ENCODE peak calls at places on chromosomes 11 and 22, in eight cellular contexts. One of them, this sample, is unnamed.

GRCh38 chr22:32996702-32997101 is 61.5 kb downstream of the SYN3 start:
- DNase-seq in progenitor cell of endocrine pancreas: no peak
- DNase-seq in Peyer's patch: peak; percentile 59
- DNase-seq in AG10803: peak; percentile 63
- DNase-seq in mucosa of descending colon: peak; percentile 8
- DNase-seq in neural crest cell: no peak
- DNase-seq in Panc1: no peak
- DNase-seq in lower lobe of right lung: peak; percentile 85
- DNase-seq in this sample: no peak

GRCh38 chr11:7981758-7982157 is 5.4 kb upstream of the EIF3F start:
- DNase-seq in progenitor cell of endocrine pancreas: no peak
- DNase-seq in Peyer's patch: no peak
- DNase-seq in AG10803: no peak
- DNase-seq in mucosa of descending colon: no peak
- DNase-seq in neural crest cell: no peak
- DNase-seq in Panc1: no peak
- DNase-seq in lower lobe of right lung: no peak
- DNase-seq in this sample: no peak

GRCh38 chr11:102831128-102831708 is 12.2 kb downstream of the MMP3 start:
- DNase-seq in progenitor cell of endocrine pancreas: peak; percentile 21
- DNase-seq in Peyer's patch: peak; percentile 78
- DNase-seq in AG10803: peak; percentile 67
- DNase-seq in mucosa of descending colon: peak; percentile 63
- DNase-seq in neural crest cell: no peak
- DNase-seq in Panc1: no peak
- DNase-seq in lower lobe of right lung: peak; percentile 61
- DNase-seq in this sample: no peak

GRCh38 chr11:106152013-106152412 is 74.6 kb downstream of the AASDHPPT start:
- DNase-seq in progenitor cell of endocrine pancreas: no peak
- DNase-seq in Peyer's patch: no peak
- DNase-seq in AG10803: peak; percentile 37
- DNase-seq in mucosa of descending colon: no peak
- DNase-seq in neural crest cell: no peak
- DNase-seq in Panc1: no peak
- DNase-seq in lower lobe of right lung: no peak
- DNase-seq in this sample: no peak

GRCh38 chr11:14075118-14075601 is 112.6 kb downstream of the SPON1 start:
- DNase-seq in progenitor cell of endocrine pancreas: no peak
- DNase-seq in Peyer's patch: peak; percentile 57
- DNase-seq in AG10803: peak; percentile 54
- DNase-seq in mucosa of descending colon: no peak
- DNase-seq in neural crest cell: no peak
- DNase-seq in Panc1: no peak
- DNase-seq in lower lobe of right lung: no peak
- DNase-seq in this sample: no peak

GRCh38 chr11:2566223-2567025 is 121.6 kb downstream of the KCNQ1 start:
- DNase-seq in progenitor cell of endocrine pancreas: no peak
- DNase-seq in Peyer's patch: peak; percentile 84
- DNase-seq in AG10803: no peak
- DNase-seq in mucosa of descending colon: peak; percentile 81
- DNase-seq in neural crest cell: no peak
- DNase-seq in Panc1: no peak
- DNase-seq in lower lobe of right lung: peak; percentile 28
- DNase-seq in this sample: peak; percentile 91

GRCh38 chr22:35711336-35711735 is 6.3 kb upstream of the APOL5 start:
- DNase-seq in progenitor cell of endocrine pancreas: no peak
- DNase-seq in Peyer's patch: no peak
- DNase-seq in AG10803: no peak
- DNase-seq in mucosa of descending colon: no peak
- DNase-seq in neural crest cell: no peak
- DNase-seq in Panc1: no peak
- DNase-seq in lower lobe of right lung: no peak
- DNase-seq in this sample: no peak

GRCh38 chr11:111310088-111310487 is 11.7 kb downstream of the POU2AF3 start:
- DNase-seq in progenitor cell of endocrine pancreas: no peak
- DNase-seq in Peyer's patch: no peak
- DNase-seq in AG10803: no peak
- DNase-seq in mucosa of descending colon: peak; percentile 47
- DNase-seq in neural crest cell: no peak
- DNase-seq in Panc1: no peak
- DNase-seq in lower lobe of right lung: no peak
- DNase-seq in this sample: no peak

GRCh38 chr22:38758276-38758945 is 2.6 kb upstream of the SUN2 start:
- DNase-seq in progenitor cell of endocrine pancreas: no peak
- DNase-seq in Peyer's patch: no peak
- DNase-seq in AG10803: no peak
- DNase-seq in mucosa of descending colon: peak; percentile 32
- DNase-seq in neural crest cell: no peak
- DNase-seq in Panc1: no peak
- DNase-seq in lower lobe of right lung: no peak
- DNase-seq in this sample: no peak

GRCh38 chr11:43868852-43869567 is 11.6 kb upstream of the ALKBH3 start:
- DNase-seq in progenitor cell of endocrine pancreas: no peak
- DNase-seq in Peyer's patch: no peak
- DNase-seq in AG10803: peak; percentile 76
- DNase-seq in mucosa of descending colon: peak; percentile 5
- DNase-seq in neural crest cell: no peak
- DNase-seq in Panc1: no peak
- DNase-seq in lower lobe of right lung: no peak
- DNase-seq in this sample: no peak

GRCh38 chr11:809287-810039 is at the start of gene RPLP2:
- DNase-seq in progenitor cell of endocrine pancreas: peak; percentile 91
- DNase-seq in Peyer's patch: peak; percentile 99
- DNase-seq in AG10803: peak; percentile 97
- DNase-seq in mucosa of descending colon: peak; percentile 98
- DNase-seq in neural crest cell: peak; percentile 93
- DNase-seq in Panc1: peak; percentile 97
- DNase-seq in lower lobe of right lung: peak; percentile 99
- DNase-seq in this sample: no peak

GRCh38 chr22:26579331-26579886 is 10.5 kb downstream of the TPST2 start:
- DNase-seq in progenitor cell of endocrine pancreas: no peak
- DNase-seq in Peyer's patch: peak; percentile 80
- DNase-seq in AG10803: no peak
- DNase-seq in mucosa of descending colon: peak; percentile 38
- DNase-seq in neural crest cell: no peak
- DNase-seq in Panc1: no peak
- DNase-seq in lower lobe of right lung: peak; percentile 55
- DNase-seq in this sample: no peak

GRCh38 chr11:36240746-36241295 is 48.4 kb downstream of the COMMD9 start:
- DNase-seq in progenitor cell of endocrine pancreas: no peak
- DNase-seq in Peyer's patch: no peak
- DNase-seq in AG10803: no peak
- DNase-seq in mucosa of descending colon: no peak
- DNase-seq in neural crest cell: no peak
- DNase-seq in Panc1: no peak
- DNase-seq in lower lobe of right lung: no peak
- DNase-seq in this sample: no peak

GRCh38 chr11:83573097-83573496 is 286.9 kb upstream of the CCDC90B start:
- DNase-seq in progenitor cell of endocrine pancreas: no peak
- DNase-seq in Peyer's patch: no peak
- DNase-seq in AG10803: peak; percentile 71
- DNase-seq in mucosa of descending colon: no peak
- DNase-seq in neural crest cell: no peak
- DNase-seq in Panc1: no peak
- DNase-seq in lower lobe of right lung: no peak
- DNase-seq in this sample: no peak

DNA sequence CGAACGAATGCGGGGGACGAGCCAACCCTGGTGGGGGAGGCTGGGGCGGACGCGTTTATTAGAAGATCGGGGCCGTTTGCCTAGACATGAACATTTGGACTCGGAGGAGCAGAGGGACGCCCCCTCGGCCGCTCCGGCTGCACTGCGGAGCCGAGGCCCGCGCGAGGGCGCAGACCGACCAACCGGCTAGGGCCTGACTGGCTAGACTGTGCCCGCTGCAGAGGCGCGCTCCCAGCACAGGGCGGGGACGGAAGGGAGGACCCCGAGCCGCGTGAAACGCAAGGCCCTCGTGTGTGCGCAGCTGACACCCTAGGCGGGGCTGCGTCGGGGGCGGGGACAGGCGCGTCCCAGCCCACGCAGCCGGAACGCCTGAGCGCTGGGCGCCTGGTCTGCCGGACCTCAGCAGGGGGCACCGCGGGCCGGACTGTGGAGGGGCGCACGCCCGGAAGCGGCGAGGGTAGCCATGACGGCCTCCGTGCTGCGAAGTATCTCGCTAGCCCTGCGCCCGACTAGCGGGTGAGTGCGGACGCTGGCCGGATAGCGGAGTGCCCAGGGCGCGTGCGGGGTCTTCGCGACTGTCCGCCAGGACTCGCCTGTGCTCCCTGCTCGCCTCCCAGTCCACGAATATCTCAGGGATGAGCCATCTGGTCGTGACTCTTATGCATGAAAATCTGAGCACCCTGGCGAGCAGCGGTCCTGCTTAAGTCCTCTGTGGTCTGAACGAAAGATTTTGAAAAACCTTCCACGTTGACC is at the start of gene MRPL40:
- DNase-seq in progenitor cell of endocrine pancreas: peak; percentile 85
- DNase-seq in Peyer's patch: peak; percentile 96
- DNase-seq in AG10803: peak; percentile 93
- DNase-seq in mucosa of descending colon: peak; percentile 94
- DNase-seq in neural crest cell: peak; percentile 88
- DNase-seq in Panc1: peak; percentile 39
- DNase-seq in lower lobe of right lung: peak; percentile 98
- DNase-seq in this sample: peak; percentile 99
- TF ChIP-seq CTCF in progenitor cell of endocrine pancreas: no peak
- TF ChIP-seq CTCF in Peyer's patch: no peak
- TF ChIP-seq CTCF in AG10803: no peak
- TF ChIP-seq CTCF in mucosa of descending colon: no peak
- TF ChIP-seq CTCF in neural crest cell: peak; percentile 4
- TF ChIP-seq CTCF in Panc1: no peak
- TF ChIP-seq CTCF in lower lobe of right lung: no peak
- TF ChIP-seq CTCF in this sample: peak; percentile 4

GRCh38 chr11:64656797-64657196 is 65.8 kb downstream of the SLC22A12 start:
- DNase-seq in progenitor cell of endocrine pancreas: no peak
- DNase-seq in Peyer's patch: no peak
- DNase-seq in AG10803: no peak
- DNase-seq in mucosa of descending colon: no peak
- DNase-seq in neural crest cell: no peak
- DNase-seq in Panc1: no peak
- DNase-seq in lower lobe of right lung: no peak
- DNase-seq in this sample: no peak
- TF ChIP-seq CTCF in progenitor cell of endocrine pancreas: peak; percentile 55
- TF ChIP-seq CTCF in Peyer's patch: no peak
- TF ChIP-seq CTCF in AG10803: no peak
- TF ChIP-seq CTCF in mucosa of descending colon: no peak
- TF ChIP-seq CTCF in neural crest cell: peak; percentile 46
- TF ChIP-seq CTCF in Panc1: no peak
- TF ChIP-seq CTCF in lower lobe of right lung: no peak
- TF ChIP-seq CTCF in this sample: no peak

GRCh38 chr11:96015911-96016565 is 92.1 kb upstream of the MTMR2 start:
- DNase-seq in progenitor cell of endocrine pancreas: no peak
- DNase-seq in Peyer's patch: no peak
- DNase-seq in AG10803: no peak
- DNase-seq in mucosa of descending colon: no peak
- DNase-seq in neural crest cell: no peak
- DNase-seq in Panc1: no peak
- DNase-seq in lower lobe of right lung: no peak
- DNase-seq in this sample: no peak

GRCh38 chr11:96010683-96011082 is 86.8 kb upstream of the MTMR2 start:
- DNase-seq in progenitor cell of endocrine pancreas: no peak
- DNase-seq in Peyer's patch: no peak
- DNase-seq in AG10803: no peak
- DNase-seq in mucosa of descending colon: no peak
- DNase-seq in neural crest cell: no peak
- DNase-seq in Panc1: no peak
- DNase-seq in lower lobe of right lung: no peak
- DNase-seq in this sample: no peak

GRCh38 chr11:96013459-96014213 is 89.7 kb upstream of the MTMR2 start:
- DNase-seq in progenitor cell of endocrine pancreas: no peak
- DNase-seq in Peyer's patch: no peak
- DNase-seq in AG10803: no peak
- DNase-seq in mucosa of descending colon: no peak
- DNase-seq in neural crest cell: no peak
- DNase-seq in Panc1: no peak
- DNase-seq in lower lobe of right lung: no peak
- DNase-seq in this sample: no peak

GRCh38 chr11:96014234-96014633 is 90.3 kb upstream of the MTMR2 start:
- DNase-seq in progenitor cell of endocrine pancreas: no peak
- DNase-seq in Peyer's patch: no peak
- DNase-seq in AG10803: peak; percentile 60
- DNase-seq in mucosa of descending colon: no peak
- DNase-seq in neural crest cell: no peak
- DNase-seq in Panc1: no peak
- DNase-seq in lower lobe of right lung: no peak
- DNase-seq in this sample: no peak

DNA sequence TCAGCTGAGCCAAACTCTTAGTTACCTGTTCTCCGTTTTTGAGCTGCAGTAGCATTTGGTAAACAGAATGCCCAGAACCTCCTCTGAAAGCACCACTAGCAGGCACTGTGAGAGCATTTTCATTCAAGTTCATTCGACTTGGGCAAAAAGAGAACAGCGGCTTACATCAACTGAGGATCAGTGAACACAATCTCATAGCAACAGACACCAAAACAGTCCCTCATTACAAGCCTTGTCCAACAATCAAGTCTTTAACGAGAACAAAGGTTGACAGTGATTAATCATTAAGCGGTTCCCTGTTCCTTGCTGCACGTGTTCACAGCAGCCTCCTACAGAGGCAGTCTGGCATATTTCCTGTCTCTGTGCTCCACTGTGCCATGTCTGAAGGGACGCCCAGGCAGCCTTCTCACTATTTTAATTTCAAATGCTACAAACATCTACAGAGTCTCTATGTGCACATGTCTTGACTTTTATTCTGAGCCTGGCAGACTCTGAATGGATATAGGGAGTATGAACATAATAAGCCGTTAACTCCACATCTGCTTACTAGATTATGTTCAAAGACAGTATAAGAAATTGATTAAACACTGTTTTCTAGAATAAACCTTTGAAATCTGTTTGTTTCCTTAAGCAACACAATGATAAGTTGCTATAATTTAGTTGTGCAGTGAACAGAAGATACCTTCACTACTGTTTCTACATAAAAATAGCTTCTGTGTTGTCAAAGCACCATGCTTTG is 88.3 kb upstream of the MTMR2 start:
- DNase-seq in progenitor cell of endocrine pancreas: no peak
- DNase-seq in Peyer's patch: peak; percentile 79
- DNase-seq in AG10803: peak; percentile 82
- DNase-seq in mucosa of descending colon: peak; percentile 59
- DNase-seq in neural crest cell: peak; percentile 23
- DNase-seq in Panc1: peak; percentile 39
- DNase-seq in lower lobe of right lung: peak; percentile 49
- DNase-seq in this sample: no peak
- TF ChIP-seq CTCF in progenitor cell of endocrine pancreas: peak; percentile 54
- TF ChIP-seq CTCF in Peyer's patch: peak; percentile 10
- TF ChIP-seq CTCF in AG10803: peak; percentile 90
- TF ChIP-seq CTCF in mucosa of descending colon: peak; percentile 24
- TF ChIP-seq CTCF in neural crest cell: peak; percentile 67
- TF ChIP-seq CTCF in Panc1: peak; percentile 84
- TF ChIP-seq CTCF in lower lobe of right lung: peak; percentile 53
- TF ChIP-seq CTCF in this sample: peak; percentile 86

DNA sequence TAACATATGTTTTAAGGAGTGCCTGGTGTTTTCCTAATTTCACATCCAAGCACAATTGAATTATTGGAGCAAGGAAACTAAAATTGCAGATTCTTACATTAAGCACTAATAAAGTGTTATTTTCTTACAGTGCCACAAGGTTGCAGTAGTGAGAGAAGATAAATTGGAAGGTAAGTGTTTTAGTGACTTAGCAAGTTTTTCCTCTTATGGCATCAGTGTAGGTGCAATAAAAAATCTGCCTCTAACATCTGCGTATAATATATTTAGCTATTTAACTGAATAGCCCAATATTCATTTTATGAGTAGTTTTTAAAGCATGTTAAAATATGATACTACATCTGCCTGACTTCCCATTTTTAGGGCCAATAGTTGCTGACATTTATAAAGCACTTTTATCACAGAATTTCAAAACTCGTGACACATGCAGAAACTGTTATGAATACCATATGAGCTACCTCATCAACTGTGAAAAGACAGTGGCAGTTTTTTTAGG is 19.0 kb downstream of the POLD3 start:
- DNase-seq in progenitor cell of endocrine pancreas: no peak
- DNase-seq in Peyer's patch: no peak
- DNase-seq in AG10803: peak; percentile 95
- DNase-seq in mucosa of descending colon: no peak
- DNase-seq in neural crest cell: no peak
- DNase-seq in Panc1: peak; percentile 25
- DNase-seq in lower lobe of right lung: no peak
- DNase-seq in this sample: no peak
- TF ChIP-seq CTCF in progenitor cell of endocrine pancreas: peak; percentile 53
- TF ChIP-seq CTCF in Peyer's patch: no peak
- TF ChIP-seq CTCF in AG10803: peak; percentile 72
- TF ChIP-seq CTCF in mucosa of descending colon: no peak
- TF ChIP-seq CTCF in neural crest cell: peak; percentile 64
- TF ChIP-seq CTCF in Panc1: peak; percentile 68
- TF ChIP-seq CTCF in lower lobe of right lung: peak; percentile 39
- TF ChIP-seq CTCF in this sample: peak; percentile 89

This sample was measured in chondrocyte.